ENCODE peak calls at places on chromosome 10, in six cellular contexts. B is brain microvascular endothelial cell, U is astrocyte of the spinal cord, D is A549, I is choroid plexus epithelial cell, M is fibroblast of villous mesenchyme. G is an unnamed sample.

GRCh38 chr10:69449841-69450240 is 1.4 kb upstream of the TSPAN15 start:
- DNase-seq in B (peak; percentile 43), U (peak; percentile 23), D (peak; percentile 69), I (peak; percentile 62), M (peak; percentile 89), G (peak; percentile 73)

GRCh38 chr10:70880077-70880534 is 8.3 kb downstream of the PCBD1 start:
- DNase-seq in B (peak; percentile 73), U (peak; percentile 78), D (peak; percentile 72), I (peak; percentile 89), M (peak; percentile 85), G (peak; percentile 83)

GRCh38 chr10:26044123-26044749 is 110.2 kb downstream of the MYO3A start:
- DNase-seq in B (no peak), U (no peak), D (no peak), I (peak; percentile 1), M (no peak), G (no peak)

GRCh38 chr10:130190065-130190736 is 54.0 kb downstream of the GLRX3 start:
- DNase-seq in B (peak; percentile 69), U (peak; percentile 87), D (peak; percentile 71), I (peak; percentile 87), M (peak; percentile 86), G (peak; percentile 90)

GRCh38 chr10:86188326-86188725 is 178.3 kb downstream of the GRID1 start:
- DNase-seq in B (no peak), U (no peak), D (no peak), I (no peak), M (no peak), G (no peak)

GRCh38 chr10:100909506-100910260 is 3.1 kb upstream of the SLF2 start:
- DNase-seq in B (no peak), U (no peak), D (no peak), I (peak; percentile 57), M (peak; percentile 72), G (no peak)

GRCh38 chr10:99297033-99297432 is 32.1 kb upstream of the CNNM1 start:
- DNase-seq in B (no peak), U (no peak), D (peak; percentile 18), I (no peak), M (no peak), G (no peak)

GRCh38 chr10:71221586-71222202 is 9.3 kb downstream of the UNC5B start:
- DNase-seq in B (no peak), U (no peak), D (no peak), I (no peak), M (no peak), G (no peak)

GRCh38 chr10:83522456-83522855 is 616.9 kb upstream of the GHITM start:
- DNase-seq in B (no peak), U (no peak), D (no peak), I (no peak), M (no peak), G (no peak)

GRCh38 chr10:105535478-105535877 is 894.4 kb downstream of the SORCS3 start:
- DNase-seq in B (no peak), U (no peak), D (no peak), I (no peak), M (no peak), G (no peak)

GRCh38 chr10:536371-536925 is 153.0 kb downstream of the DIP2C start:
- DNase-seq in B (peak; percentile 5), U (no peak), D (no peak), I (no peak), M (no peak), G (no peak)

GRCh38 chr10:73586583-73586984 is 4.6 kb downstream of the USP54 start:
- DNase-seq in B (peak; percentile 73), U (peak; percentile 79), D (no peak), I (peak; percentile 88), M (peak; percentile 92), G (peak; percentile 45)

GRCh38 chr10:19917756-19918478 is 101.7 kb downstream of the PLXDC2 start:
- DNase-seq in B (no peak), U (peak; percentile 25), D (no peak), I (peak; percentile 73), M (no peak), G (no peak)

GRCh38 chr10:125160856-125161569 is 650 bp upstream of the CTBP2 start:
- DNase-seq in B (peak; percentile 85), U (peak; percentile 87), D (peak; percentile 93), I (peak; percentile 83), M (peak; percentile 93), G (peak; percentile 80)

GRCh38 chr10:48231699-48232315 is 42.7 kb downstream of the FRMPD2 start:
- DNase-seq in B (no peak), U (no peak), D (no peak), I (no peak), M (no peak), G (no peak)

GRCh38 chr10:116756277-116756676 is 13.9 kb upstream of the HSPA12A start:
- DNase-seq in B (no peak), U (no peak), D (no peak), I (peak; percentile 25), M (no peak), G (no peak)

GRCh38 chr10:132849546-132850031 is 63.6 kb upstream of the NKX6-2 start:
- DNase-seq in B (no peak), U (no peak), D (no peak), I (no peak), M (no peak), G (no peak)

GRCh38 chr10:124238367-124238766 is 145.0 kb upstream of the CHST15 start:
- DNase-seq in B (no peak), U (no peak), D (no peak), I (no peak), M (no peak), G (no peak)

GRCh38 chr10:128035557-128035973 is 90.7 kb downstream of the MKI67 start:
- DNase-seq in B (peak; percentile 11), U (no peak), D (peak; percentile 50), I (peak; percentile 34), M (peak; percentile 23), G (peak; percentile 54)

GRCh38 chr10:97574374-97575100 is 2.0 kb downstream of the ANKRD2 start:
- DNase-seq in B (peak; percentile 22), U (peak; percentile 58), D (peak; percentile 100), I (peak; percentile 35), M (peak; percentile 54), G (peak; percentile 81)

GRCh38 chr10:95474228-95475002 is 86.8 kb downstream of the SORBS1 start:
- DNase-seq in B (no peak), U (peak; percentile 63), D (no peak), I (peak; percentile 87), M (peak; percentile 59), G (no peak)

GRCh38 chr10:129675027-129675769 is 208.2 kb downstream of the MGMT start:
- DNase-seq in B (no peak), U (no peak), D (no peak), I (no peak), M (no peak), G (no peak)

GRCh38 chr10:23694446-23694920 is 255.6 kb downstream of the OTUD1 start:
- DNase-seq in B (no peak), U (peak; percentile 1), D (no peak), I (no peak), M (no peak), G (no peak)

GRCh38 chr10:75400769-75401568 is 595 bp downstream of the ZNF503 start:
- DNase-seq in B (peak; percentile 45), U (peak; percentile 75), D (peak; percentile 29), I (no peak), M (peak; percentile 68), G (peak; percentile 67)

GRCh38 chr10:104300002-104300735 is 31.2 kb downstream of the GSTO2 start:
- DNase-seq in B (peak; percentile 99), U (peak; percentile 99), D (no peak), I (peak; percentile 100), M (peak; percentile 99), G (no peak)

GRCh38 chr10:78231930-78232329 is 198.3 kb downstream of the RPS24 start:
- DNase-seq in B (no peak), U (no peak), D (no peak), I (peak; percentile 52), M (peak; percentile 34), G (no peak)

GRCh38 chr10:60446070-60446833 is 56.6 kb upstream of the ANK3 start:
- DNase-seq in B (no peak), U (no peak), D (no peak), I (peak; percentile 69), M (no peak), G (no peak)

GRCh38 chr10:60446855-60447254 is 57.2 kb upstream of the ANK3 start:
- DNase-seq in B (no peak), U (no peak), D (no peak), I (no peak), M (no peak), G (no peak)

GRCh38 chr10:60444494-60445064 is 54.9 kb upstream of the ANK3 start:
- DNase-seq in B (no peak), U (peak; percentile 73), D (no peak), I (peak; percentile 74), M (peak; percentile 62), G (no peak)

GRCh38 chr10:60441515-60441914 is 51.8 kb upstream of the ANK3 start:
- DNase-seq in B (no peak), U (no peak), D (peak; percentile 14), I (peak; percentile 71), M (no peak), G (no peak)
- TF ChIP-seq CTCF in B (peak; percentile 17), U (peak; percentile 44), D (peak; percentile 53), I (peak; percentile 50), M (peak; percentile 35), G (peak; percentile 16)

GRCh38 chr10:50563906-50564305 is 59.9 kb downstream of the SGMS1 start:
- DNase-seq in B (no peak), U (no peak), D (no peak), I (no peak), M (no peak), G (no peak)
- TF ChIP-seq CTCF in B (no peak), U (no peak), D (no peak), I (no peak), M (no peak), G (no peak)

DNA sequence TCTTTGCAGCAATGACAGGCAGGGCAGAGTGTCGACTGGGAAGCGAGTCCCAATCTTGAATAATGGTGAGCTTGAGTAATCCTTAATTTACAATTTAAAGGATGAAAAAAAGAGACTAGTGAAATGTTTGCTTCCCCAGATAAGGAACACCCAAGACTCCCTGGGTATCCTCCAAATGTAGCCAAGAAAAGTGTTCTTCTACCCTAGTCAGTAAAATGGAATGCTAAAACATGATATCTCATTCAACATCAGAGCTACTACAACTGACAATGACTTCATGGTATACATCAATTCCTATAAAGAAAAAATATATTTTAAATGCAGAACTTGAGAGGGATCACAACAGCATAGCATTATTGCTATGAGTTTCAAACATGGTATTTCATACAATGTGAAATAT is 31.9 kb downstream of the GPAM start:
- DNase-seq in B (no peak), U (no peak), D (no peak), I (no peak), M (no peak), G (no peak)
- TF ChIP-seq CTCF in B (no peak), U (no peak), D (no peak), I (no peak), M (no peak), G (no peak)

GRCh38 chr10:93468532-93469213 is 13.5 kb downstream of the MYOF start:
- DNase-seq in B (peak; percentile 90), U (peak; percentile 94), D (peak; percentile 89), I (peak; percentile 95), M (peak; percentile 93), G (no peak)
- TF ChIP-seq CTCF in B (peak; percentile 33), U (peak; percentile 12), D (no peak), I (peak; percentile 16), M (no peak), G (no peak)